ENCODE peak calls at places on chromosomes 12 and 14, in five cellular contexts. G, P, V, N and O are unnamed samples.

GRCh38 chr14:30603402-30603801 is 18.7 kb upstream of the SCFD1 start:
- DNase-seq in N (no peak), P (no peak), G (no peak), V (no peak), O (no peak)

GRCh38 chr12:77013091-77013490 is 52.3 kb downstream of the E2F7 start:
- DNase-seq in N (no peak), V (no peak), P (no peak), G (peak), O (peak)

GRCh38 chr12:77153706-77154105 is 88.3 kb upstream of the E2F7 start:
- DNase-seq in P (no peak), N (no peak), V (no peak), G (peak), O (peak)

GRCh38 chr12:101230547-101230946 is 20.5 kb upstream of the SLC5A8 start:
- DNase-seq in V (no peak), G (peak), N (peak), P (no peak), O (peak)

GRCh38 chr14:52443506-52443905 is 108.8 kb downstream of the TXNDC16 start:
- DNase-seq in G (peak), P (no peak), V (no peak), N (peak), O (no peak)

GRCh38 chr14:63249112-63249511 is 44.9 kb downstream of the RHOJ start:
- DNase-seq in P (no peak), N (peak), V (no peak), G (peak), O (peak)

GRCh38 chr14:60356921-60357550 is 108.0 kb downstream of the PPM1A start:
- DNase-seq in V (no peak), N (no peak), G (no peak), P (no peak), O (no peak)

GRCh38 chr12:130053641-130054040 is 108.6 kb upstream of the FZD10 start:
- DNase-seq in N (no peak), P (no peak), G (no peak), V (no peak), O (no peak)

GRCh38 chr12:92470608-92471021 is 232.2 kb upstream of the PLEKHG7 start:
- DNase-seq in V (no peak), N (no peak), G (no peak), P (no peak), O (no peak)